ENCODE peak calls at places on chromosome 6, in four cellular contexts. One of them, this sample, is unnamed.

GRCh38 chr6:112286010-112286409 is 31.6 kb upstream of the LAMA4 start:
- DNase-seq in transverse colon: no peak
- DNase-seq in memory B cell: no peak
- DNase-seq in Panc1: no peak
- DNase-seq in this sample: peak; percentile 17

GRCh38 chr6:95230071-95230740 is 347.1 kb upstream of the MANEA start:
- DNase-seq in transverse colon: no peak
- DNase-seq in memory B cell: no peak
- DNase-seq in Panc1: no peak
- DNase-seq in this sample: no peak

GRCh38 chr6:31940256-31940664 is 5.6 kb upstream of the CFB start:
- DNase-seq in transverse colon: no peak
- DNase-seq in memory B cell: no peak
- DNase-seq in Panc1: no peak
- DNase-seq in this sample: no peak

GRCh38 chr6:133235219-133235618 is 5.9 kb upstream of the EYA4 start:
- DNase-seq in transverse colon: no peak
- DNase-seq in memory B cell: no peak
- DNase-seq in Panc1: no peak
- DNase-seq in this sample: no peak

GRCh38 chr6:158022749-158023596 is 41.3 kb downstream of the SYNJ2 start:
- DNase-seq in transverse colon: no peak
- DNase-seq in memory B cell: no peak
- DNase-seq in Panc1: no peak
- DNase-seq in this sample: peak; percentile 37

GRCh38 chr6:51480040-51480439 is 607.4 kb downstream of the PKHD1 start:
- DNase-seq in transverse colon: no peak
- DNase-seq in memory B cell: no peak
- DNase-seq in Panc1: no peak
- DNase-seq in this sample: no peak

GRCh38 chr6:87212596-87212995 is 57.2 kb downstream of the ZNF292 start:
- DNase-seq in transverse colon: no peak
- DNase-seq in memory B cell: no peak
- DNase-seq in Panc1: no peak
- DNase-seq in this sample: no peak

GRCh38 chr6:31572041-31572911 is at the start of gene LTA:
- DNase-seq in transverse colon: peak; percentile 43
- DNase-seq in memory B cell: peak; percentile 71
- DNase-seq in Panc1: no peak
- DNase-seq in this sample: no peak

GRCh38 chr6:32954983-32955802 is 2.3 kb upstream of the HLA-DMA start:
- DNase-seq in transverse colon: peak; percentile 42
- DNase-seq in memory B cell: peak; percentile 12
- DNase-seq in Panc1: no peak
- DNase-seq in this sample: no peak

This sample was measured in mucosa of descending colon.